ENCODE peak calls at places on chromosomes 16 and 17, in eight cellular contexts. One of them, this sample, is unnamed.

GRCh38 chr16:85258166-85258565 is 145.9 kb upstream of the CIBAR2 start:
- DNase-seq in epithelial cell of prostate: no peak
- DNase-seq in cardiac fibroblast: no peak
- DNase-seq in neural crest cell: no peak
- DNase-seq in NCI-H1092 treated with DMSO at 0.1 percent for 48 hours: no peak
- DNase-seq in body of pancreas: no peak
- DNase-seq in PC-3: no peak
- DNase-seq in activated naive CD8-positive, alpha-beta T cell treated with anti-CD3 and anti-CD28 coated beads, Interleukin-2, amount 50 U/mL, for 24 hours: no peak
- DNase-seq in this sample: no peak

GRCh38 chr16:3413730-3414379 is 12.8 kb downstream of the ZNF174 start:
- DNase-seq in PC-3: no peak
- DNase-seq in cardiac fibroblast: no peak
- DNase-seq in activated naive CD8-positive, alpha-beta T cell treated with anti-CD3 and anti-CD28 coated beads, Interleukin-2, amount 50 U/mL, for 24 hours: no peak
- DNase-seq in NCI-H1092 treated with DMSO at 0.1 percent for 48 hours: no peak
- DNase-seq in body of pancreas: no peak
- DNase-seq in neural crest cell: no peak
- DNase-seq in epithelial cell of prostate: no peak
- DNase-seq in this sample: no peak

GRCh38 chr17:59121901-59122480 is 15.3 kb upstream of the TRIM37 start:
- DNase-seq in NCI-H1092 treated with DMSO at 0.1 percent for 48 hours: no peak
- DNase-seq in neural crest cell: no peak
- DNase-seq in activated naive CD8-positive, alpha-beta T cell treated with anti-CD3 and anti-CD28 coated beads, Interleukin-2, amount 50 U/mL, for 24 hours: no peak
- DNase-seq in epithelial cell of prostate: peak
- DNase-seq in body of pancreas: no peak
- DNase-seq in cardiac fibroblast: no peak
- DNase-seq in PC-3: no peak
- DNase-seq in this sample: no peak

GRCh38 chr16:75377971-75378386 is 55.3 kb downstream of the CFDP1 start:
- DNase-seq in cardiac fibroblast: peak
- DNase-seq in activated naive CD8-positive, alpha-beta T cell treated with anti-CD3 and anti-CD28 coated beads, Interleukin-2, amount 50 U/mL, for 24 hours: no peak
- DNase-seq in neural crest cell: peak
- DNase-seq in PC-3: peak
- DNase-seq in body of pancreas: no peak
- DNase-seq in epithelial cell of prostate: peak
- DNase-seq in NCI-H1092 treated with DMSO at 0.1 percent for 48 hours: no peak
- DNase-seq in this sample: peak

GRCh38 chr16:50246299-50247122 is 19.8 kb upstream of the ADCY7 start:
- DNase-seq in PC-3: no peak
- DNase-seq in NCI-H1092 treated with DMSO at 0.1 percent for 48 hours: no peak
- DNase-seq in body of pancreas: no peak
- DNase-seq in cardiac fibroblast: no peak
- DNase-seq in activated naive CD8-positive, alpha-beta T cell treated with anti-CD3 and anti-CD28 coated beads, Interleukin-2, amount 50 U/mL, for 24 hours: no peak
- DNase-seq in epithelial cell of prostate: no peak
- DNase-seq in neural crest cell: peak
- DNase-seq in this sample: no peak

GRCh38 chr17:48625502-48626201 is 506 bp downstream of the HOXB9 start:
- DNase-seq in cardiac fibroblast: no peak
- DNase-seq in NCI-H1092 treated with DMSO at 0.1 percent for 48 hours: no peak
- DNase-seq in activated naive CD8-positive, alpha-beta T cell treated with anti-CD3 and anti-CD28 coated beads, Interleukin-2, amount 50 U/mL, for 24 hours: peak
- DNase-seq in body of pancreas: no peak
- DNase-seq in epithelial cell of prostate: no peak
- DNase-seq in neural crest cell: no peak
- DNase-seq in PC-3: peak
- DNase-seq in this sample: peak

GRCh38 chr17:67274466-67274865 is 29.5 kb upstream of the HELZ start:
- DNase-seq in NCI-H1092 treated with DMSO at 0.1 percent for 48 hours: no peak
- DNase-seq in PC-3: no peak
- DNase-seq in body of pancreas: no peak
- DNase-seq in epithelial cell of prostate: no peak
- DNase-seq in cardiac fibroblast: no peak
- DNase-seq in activated naive CD8-positive, alpha-beta T cell treated with anti-CD3 and anti-CD28 coated beads, Interleukin-2, amount 50 U/mL, for 24 hours: no peak
- DNase-seq in neural crest cell: no peak
- DNase-seq in this sample: no peak

GRCh38 chr16:35735403-35736251 is 2276.2 kb downstream of the TP53TG3F start:
- DNase-seq in epithelial cell of prostate: no peak
- DNase-seq in neural crest cell: no peak
- DNase-seq in cardiac fibroblast: no peak
- DNase-seq in activated naive CD8-positive, alpha-beta T cell treated with anti-CD3 and anti-CD28 coated beads, Interleukin-2, amount 50 U/mL, for 24 hours: no peak
- DNase-seq in NCI-H1092 treated with DMSO at 0.1 percent for 48 hours: no peak
- DNase-seq in body of pancreas: no peak
- DNase-seq in PC-3: no peak
- DNase-seq in this sample: peak

GRCh38 chr16:4140652-4141051 is 24.4 kb upstream of the ADCY9 start:
- DNase-seq in PC-3: no peak
- DNase-seq in epithelial cell of prostate: peak
- DNase-seq in neural crest cell: no peak
- DNase-seq in body of pancreas: no peak
- DNase-seq in cardiac fibroblast: peak
- DNase-seq in NCI-H1092 treated with DMSO at 0.1 percent for 48 hours: no peak
- DNase-seq in activated naive CD8-positive, alpha-beta T cell treated with anti-CD3 and anti-CD28 coated beads, Interleukin-2, amount 50 U/mL, for 24 hours: no peak
- DNase-seq in this sample: no peak

GRCh38 chr17:73952498-73953205 is 250.8 kb upstream of the RPL38 start:
- DNase-seq in body of pancreas: no peak
- DNase-seq in epithelial cell of prostate: no peak
- DNase-seq in cardiac fibroblast: no peak
- DNase-seq in NCI-H1092 treated with DMSO at 0.1 percent for 48 hours: peak
- DNase-seq in activated naive CD8-positive, alpha-beta T cell treated with anti-CD3 and anti-CD28 coated beads, Interleukin-2, amount 50 U/mL, for 24 hours: peak
- DNase-seq in PC-3: no peak
- DNase-seq in neural crest cell: peak
- DNase-seq in this sample: no peak

GRCh38 chr16:66367968-66368891 is 1.7 kb downstream of the CDH5 start:
- DNase-seq in PC-3: no peak
- DNase-seq in neural crest cell: no peak
- DNase-seq in cardiac fibroblast: no peak
- DNase-seq in epithelial cell of prostate: no peak
- DNase-seq in NCI-H1092 treated with DMSO at 0.1 percent for 48 hours: no peak
- DNase-seq in activated naive CD8-positive, alpha-beta T cell treated with anti-CD3 and anti-CD28 coated beads, Interleukin-2, amount 50 U/mL, for 24 hours: no peak
- DNase-seq in body of pancreas: no peak
- DNase-seq in this sample: no peak

GRCh38 chr16:54244061-54244886 is 42.3 kb downstream of the IRX3 start:
- DNase-seq in body of pancreas: no peak
- DNase-seq in PC-3: no peak
- DNase-seq in cardiac fibroblast: no peak
- DNase-seq in NCI-H1092 treated with DMSO at 0.1 percent for 48 hours: peak
- DNase-seq in activated naive CD8-positive, alpha-beta T cell treated with anti-CD3 and anti-CD28 coated beads, Interleukin-2, amount 50 U/mL, for 24 hours: no peak
- DNase-seq in neural crest cell: no peak
- DNase-seq in epithelial cell of prostate: no peak
- DNase-seq in this sample: no peak

GRCh38 chr16:21656795-21657768 is 4.7 kb upstream of the IGSF6 start:
- DNase-seq in epithelial cell of prostate: no peak
- DNase-seq in neural crest cell: peak
- DNase-seq in activated naive CD8-positive, alpha-beta T cell treated with anti-CD3 and anti-CD28 coated beads, Interleukin-2, amount 50 U/mL, for 24 hours: peak
- DNase-seq in NCI-H1092 treated with DMSO at 0.1 percent for 48 hours: peak
- DNase-seq in cardiac fibroblast: peak
- DNase-seq in PC-3: peak
- DNase-seq in body of pancreas: no peak
- DNase-seq in this sample: peak

GRCh38 chr17:8029121-8029520 is 9.7 kb upstream of the ALOX15B start:
- DNase-seq in body of pancreas: no peak
- DNase-seq in NCI-H1092 treated with DMSO at 0.1 percent for 48 hours: no peak
- DNase-seq in PC-3: peak
- DNase-seq in epithelial cell of prostate: peak
- DNase-seq in cardiac fibroblast: peak
- DNase-seq in activated naive CD8-positive, alpha-beta T cell treated with anti-CD3 and anti-CD28 coated beads, Interleukin-2, amount 50 U/mL, for 24 hours: no peak
- DNase-seq in neural crest cell: no peak
- DNase-seq in this sample: no peak

GRCh38 chr17:289409-289808 is 63.2 kb downstream of the RPH3AL start:
- DNase-seq in NCI-H1092 treated with DMSO at 0.1 percent for 48 hours: no peak
- DNase-seq in cardiac fibroblast: no peak
- DNase-seq in activated naive CD8-positive, alpha-beta T cell treated with anti-CD3 and anti-CD28 coated beads, Interleukin-2, amount 50 U/mL, for 24 hours: no peak
- DNase-seq in PC-3: no peak
- DNase-seq in neural crest cell: no peak
- DNase-seq in body of pancreas: no peak
- DNase-seq in epithelial cell of prostate: no peak
- DNase-seq in this sample: peak

GRCh38 chr17:13030459-13031305 is 12.9 kb upstream of the ELAC2 start:
- DNase-seq in activated naive CD8-positive, alpha-beta T cell treated with anti-CD3 and anti-CD28 coated beads, Interleukin-2, amount 50 U/mL, for 24 hours: peak
- DNase-seq in epithelial cell of prostate: no peak
- DNase-seq in PC-3: peak
- DNase-seq in body of pancreas: peak
- DNase-seq in NCI-H1092 treated with DMSO at 0.1 percent for 48 hours: peak
- DNase-seq in cardiac fibroblast: peak
- DNase-seq in neural crest cell: peak
- DNase-seq in this sample: peak

GRCh38 chr17:83062818-83063671 is 16.4 kb upstream of the METRNL start:
- DNase-seq in NCI-H1092 treated with DMSO at 0.1 percent for 48 hours: no peak
- DNase-seq in PC-3: no peak
- DNase-seq in neural crest cell: no peak
- DNase-seq in epithelial cell of prostate: no peak
- DNase-seq in cardiac fibroblast: no peak
- DNase-seq in body of pancreas: peak
- DNase-seq in activated naive CD8-positive, alpha-beta T cell treated with anti-CD3 and anti-CD28 coated beads, Interleukin-2, amount 50 U/mL, for 24 hours: peak
- DNase-seq in this sample: no peak

GRCh38 chr16:27595993-27596392 is 46.0 kb downstream of the KATNIP start:
- DNase-seq in NCI-H1092 treated with DMSO at 0.1 percent for 48 hours: no peak
- DNase-seq in epithelial cell of prostate: no peak
- DNase-seq in PC-3: no peak
- DNase-seq in body of pancreas: peak
- DNase-seq in neural crest cell: no peak
- DNase-seq in activated naive CD8-positive, alpha-beta T cell treated with anti-CD3 and anti-CD28 coated beads, Interleukin-2, amount 50 U/mL, for 24 hours: no peak
- DNase-seq in cardiac fibroblast: peak
- DNase-seq in this sample: no peak

GRCh38 chr17:59435238-59435637 is 103.8 kb downstream of the YPEL2 start:
- DNase-seq in neural crest cell: no peak
- DNase-seq in cardiac fibroblast: peak
- DNase-seq in PC-3: peak
- DNase-seq in NCI-H1092 treated with DMSO at 0.1 percent for 48 hours: no peak
- DNase-seq in body of pancreas: no peak
- DNase-seq in epithelial cell of prostate: peak
- DNase-seq in activated naive CD8-positive, alpha-beta T cell treated with anti-CD3 and anti-CD28 coated beads, Interleukin-2, amount 50 U/mL, for 24 hours: no peak
- DNase-seq in this sample: no peak

GRCh38 chr17:33239702-33240101 is 53.4 kb downstream of the ASIC2 start:
- DNase-seq in activated naive CD8-positive, alpha-beta T cell treated with anti-CD3 and anti-CD28 coated beads, Interleukin-2, amount 50 U/mL, for 24 hours: no peak
- DNase-seq in NCI-H1092 treated with DMSO at 0.1 percent for 48 hours: no peak
- DNase-seq in epithelial cell of prostate: no peak
- DNase-seq in body of pancreas: no peak
- DNase-seq in PC-3: no peak
- DNase-seq in neural crest cell: no peak
- DNase-seq in cardiac fibroblast: no peak
- DNase-seq in this sample: no peak

GRCh38 chr17:2705888-2706795 is 5.4 kb downstream of the CLUH start:
- DNase-seq in epithelial cell of prostate: no peak
- DNase-seq in body of pancreas: no peak
- DNase-seq in cardiac fibroblast: no peak
- DNase-seq in NCI-H1092 treated with DMSO at 0.1 percent for 48 hours: no peak
- DNase-seq in PC-3: no peak
- DNase-seq in neural crest cell: no peak
- DNase-seq in activated naive CD8-positive, alpha-beta T cell treated with anti-CD3 and anti-CD28 coated beads, Interleukin-2, amount 50 U/mL, for 24 hours: no peak
- DNase-seq in this sample: no peak

GRCh38 chr17:835263-835662 is 53.1 kb downstream of the MRM3 start:
- DNase-seq in cardiac fibroblast: peak
- DNase-seq in PC-3: peak
- DNase-seq in NCI-H1092 treated with DMSO at 0.1 percent for 48 hours: no peak
- DNase-seq in epithelial cell of prostate: no peak
- DNase-seq in neural crest cell: no peak
- DNase-seq in activated naive CD8-positive, alpha-beta T cell treated with anti-CD3 and anti-CD28 coated beads, Interleukin-2, amount 50 U/mL, for 24 hours: no peak
- DNase-seq in body of pancreas: no peak
- DNase-seq in this sample: peak